ENCODE peak calls at places on chromosome 4, in eight cellular contexts. S is psoas muscle, N is hepatocyte, D is suprapubic skin, G is HCT116, Q is tibial nerve, A is GM06990, I is colonic mucosa. W is an unnamed sample.

GRCh38 chr4:119038465-119038864 is 97.2 kb upstream of the MYOZ2 start:
- DNase-seq in S (no peak), N (no peak), D (no peak), G (no peak), Q (no peak), A (no peak), I (no peak), W (peak; percentile 45)

GRCh38 chr4:113049421-113050355 is at the start of gene ANK2:
- DNase-seq in S (no peak), N (peak; percentile 26), D (no peak), G (no peak), Q (no peak), A (no peak), I (no peak), W (no peak)

GRCh38 chr4:156571146-156571545 is 400.5 kb downstream of the PDGFC start:
- DNase-seq in S (no peak), N (peak; percentile 13), D (no peak), G (no peak), Q (no peak), A (no peak), I (no peak), W (no peak)

GRCh38 chr4:4685810-4686209 is 144.0 kb upstream of the STX18 start:
- DNase-seq in S (no peak), N (no peak), D (no peak), G (no peak), Q (no peak), A (no peak), I (no peak), W (no peak)

GRCh38 chr4:103018391-103019318 is 850 bp downstream of the SLC9B1 start:
- DNase-seq in S (peak; percentile 54), N (no peak), D (peak; percentile 69), G (peak; percentile 26), Q (peak; percentile 21), A (no peak), I (peak; percentile 35), W (no peak)

GRCh38 chr4:187235456-187236170 is 512.0 kb upstream of the FAT1 start:
- DNase-seq in S (no peak), N (no peak), D (no peak), G (no peak), Q (no peak), A (no peak), I (no peak), W (no peak)

GRCh38 chr4:88859191-88859812 is 161.7 kb upstream of the NAP1L5 start:
- DNase-seq in S (no peak), N (no peak), D (no peak), G (no peak), Q (no peak), A (no peak), I (no peak), W (no peak)

GRCh38 chr4:81039351-81040174 is 9.1 kb downstream of the BMP3 start:
- DNase-seq in S (no peak), N (peak; percentile 19), D (no peak), G (no peak), Q (no peak), A (peak; percentile 15), I (no peak), W (peak; percentile 40)

GRCh38 chr4:26325191-26325590 is 4.4 kb downstream of the RBPJ start:
- DNase-seq in S (no peak), N (peak; percentile 34), D (no peak), G (peak; percentile 35), Q (no peak), A (no peak), I (no peak), W (peak; percentile 63)

GRCh38 chr4:151485541-151486131 is 76.7 kb downstream of the FHIP1A start:
- DNase-seq in S (no peak), N (no peak), D (no peak), G (no peak), Q (no peak), A (no peak), I (no peak), W (no peak)

GRCh38 chr4:143375326-143376073 is 38.8 kb downstream of the GAB1 start:
- DNase-seq in S (peak; percentile 63), N (no peak), D (no peak), G (peak; percentile 6), Q (no peak), A (no peak), I (peak; percentile 47), W (no peak)

GRCh38 chr4:176193898-176194297 is 1.5 kb downstream of the SPATA4 start:
- DNase-seq in S (no peak), N (no peak), D (no peak), G (peak; percentile 29), Q (no peak), A (no peak), I (no peak), W (peak; percentile 96)

GRCh38 chr4:68906238-68907137 is 45.1 kb downstream of the UGT2A3 start:
- DNase-seq in S (no peak), N (peak; percentile 30), D (no peak), G (no peak), Q (no peak), A (no peak), I (no peak), W (peak; percentile 12)

GRCh38 chr4:124278477-124278876 is 434.1 kb downstream of the ANKRD50 start:
- DNase-seq in S (no peak), N (no peak), D (no peak), G (no peak), Q (no peak), A (no peak), I (no peak), W (peak; percentile 12)

GRCh38 chr4:142690764-142691163 is 155.3 kb downstream of the INPP4B start:
- DNase-seq in S (no peak), N (no peak), D (no peak), G (no peak), Q (no peak), A (no peak), I (no peak), W (no peak)

GRCh38 chr4:10013722-10014121 is 7.6 kb downstream of the SLC2A9 start:
- DNase-seq in S (no peak), N (peak; percentile 70), D (no peak), G (peak; percentile 18), Q (no peak), A (peak; percentile 42), I (peak; percentile 78), W (peak; percentile 57)

GRCh38 chr4:55346851-55347255 is 811 bp downstream of the SRD5A3 start:
- DNase-seq in S (no peak), N (no peak), D (no peak), G (no peak), Q (no peak), A (no peak), I (no peak), W (no peak)

GRCh38 chr4:101277661-101278060 is 69.7 kb downstream of the PPP3CA start:
- DNase-seq in S (no peak), N (peak; percentile 18), D (no peak), G (no peak), Q (no peak), A (no peak), I (no peak), W (peak; percentile 55)

DNA sequence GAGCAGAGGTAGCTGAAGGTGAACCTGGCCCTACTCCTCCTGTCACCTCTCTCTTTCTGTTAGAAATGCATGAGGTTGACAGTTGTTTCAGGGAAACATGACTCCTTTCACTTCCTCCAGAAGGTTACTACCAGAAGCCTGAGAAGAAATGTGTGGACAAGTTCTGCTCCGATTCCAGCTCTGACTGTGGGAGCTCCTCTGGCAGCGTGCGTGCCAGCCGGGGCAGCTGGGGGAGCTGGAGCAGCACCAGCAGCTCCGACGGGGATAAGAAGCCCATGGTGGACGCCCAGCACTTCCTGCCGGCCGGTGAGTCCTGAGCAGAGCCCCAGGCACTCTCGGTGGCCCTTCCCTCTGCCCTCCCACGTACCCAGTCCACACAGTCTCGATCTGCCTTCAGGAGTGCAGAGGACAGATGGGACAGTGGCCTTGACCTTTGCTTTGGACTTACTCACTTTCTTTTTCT is 61.3 kb upstream of the TLR2 start:
- DNase-seq in S (no peak), N (no peak), D (no peak), G (no peak), Q (no peak), A (no peak), I (no peak), W (no peak)
- H3K36me3 ChIP-seq in S (peaks cover 93% of the 10 kb centered on the region), N (no peaks in the 10 kb centered on the region), D (peaks cover 75% of the 10 kb centered on the region), G (peaks cover 7% of the 10 kb centered on the region), Q (peaks cover 72% of the 10 kb centered on the region), A (peaks cover 43% of the 10 kb centered on the region), I (no peaks in the 10 kb centered on the region), W (peaks cover 11% of the 10 kb centered on the region)

DNA sequence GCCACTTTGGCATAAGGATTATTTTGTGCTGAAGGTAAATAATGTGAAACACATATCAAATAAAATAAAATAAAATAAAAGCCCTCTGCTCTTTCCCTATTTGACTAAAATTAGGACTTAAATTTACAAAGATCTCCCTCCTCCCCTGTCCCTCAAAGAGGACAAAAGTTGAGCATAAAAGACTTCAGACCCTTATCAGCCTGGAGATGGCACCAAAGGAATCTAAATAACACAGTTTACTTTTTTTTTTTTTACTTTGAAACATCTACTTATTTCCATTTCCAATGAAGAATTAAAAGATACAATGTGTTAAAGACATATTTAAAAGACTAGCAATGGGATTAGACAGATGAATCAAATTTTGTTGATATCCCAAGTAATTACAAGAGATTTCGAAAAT is 89.7 kb downstream of the EPHA5 start:
- DNase-seq in S (no peak), N (no peak), D (no peak), G (no peak), Q (no peak), A (no peak), I (no peak), W (no peak)
- TF ChIP-seq CTCF in S (no peak), N (peak; percentile 6), D (no peak), G (no peak), Q (no peak), A (no peak), I (no peak), W (no peak)

GRCh38 chr4:13599159-13599558 is 28.4 kb downstream of the BOD1L1 start:
- DNase-seq in S (no peak), N (no peak), D (no peak), G (no peak), Q (no peak), A (no peak), I (no peak), W (no peak)
- H3K36me3 ChIP-seq in S (peaks cover 98% of the 10 kb centered on the region), N (peaks cover 3% of the 10 kb centered on the region), D (peaks cover 86% of the 10 kb centered on the region), G (peaks cover 15% of the 10 kb centered on the region), Q (peaks cover 89% of the 10 kb centered on the region), A (peaks cover 8% of the 10 kb centered on the region), I (no peaks in the 10 kb centered on the region), W (peaks cover 10% of the 10 kb centered on the region)

DNA sequence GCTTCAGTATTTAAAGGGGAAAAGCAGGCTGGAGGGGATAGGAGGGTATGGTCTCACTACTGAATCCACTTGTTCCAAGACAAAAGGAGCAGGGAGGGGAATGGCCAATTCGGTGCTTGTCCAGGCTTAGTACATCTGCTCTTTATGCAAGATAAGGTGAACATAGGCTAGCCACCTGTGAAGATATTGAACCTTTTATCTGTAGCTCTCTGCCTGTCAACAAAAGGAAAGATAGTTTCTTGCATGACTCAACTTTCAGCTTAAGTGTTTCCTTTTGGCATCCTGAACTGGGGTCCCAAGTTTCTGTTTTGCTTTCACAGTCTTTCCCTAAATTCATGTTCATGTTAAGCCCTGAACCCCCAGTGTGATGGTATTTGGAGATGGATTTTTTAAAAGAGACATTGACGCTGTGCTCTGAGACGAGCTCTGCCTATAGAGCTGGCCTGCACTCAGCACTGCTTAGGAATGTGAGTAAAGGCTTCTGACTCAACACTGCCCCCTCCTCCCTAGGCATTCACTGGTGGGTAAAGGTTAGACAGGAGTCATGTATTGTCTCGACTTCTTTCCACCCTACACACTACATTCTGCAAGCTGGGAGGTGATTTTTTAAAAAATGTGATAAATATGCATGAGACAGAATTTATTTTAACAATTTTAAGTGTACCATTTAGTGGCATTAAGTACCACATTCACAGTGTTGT is 28.2 kb downstream of the FAM149A start:
- DNase-seq in S (no peak), N (peak; percentile 63), D (no peak), G (peak; percentile 24), Q (no peak), A (no peak), I (no peak), W (peak; percentile 59)
- TF ChIP-seq CTCF in S (no peak), N (peak; percentile 41), D (no peak), G (no peak), Q (no peak), A (peak; percentile 32), I (no peak), W (peak; percentile 23)

GRCh38 chr4:3201718-3202702 is 46.9 kb upstream of the MSANTD1 start:
- DNase-seq in S (no peak), N (no peak), D (peak; percentile 49), G (no peak), Q (no peak), A (peak; percentile 33), I (peak; percentile 32), W (no peak)
- H3K36me3 ChIP-seq in S (peaks cover 22% of the 10 kb centered on the region), N (no peaks in the 10 kb centered on the region), D (peaks cover 58% of the 10 kb centered on the region), G (peaks cover 4% of the 10 kb centered on the region), Q (peaks cover 75% of the 10 kb centered on the region), A (peaks cover 29% of the 10 kb centered on the region), I (no peaks in the 10 kb centered on the region), W (peaks cover 8% of the 10 kb centered on the region)